ENCODE peak calls at places on chromosomes 2 and 18, in four cellular contexts. C is Calu3, W is lower leg skin, A is A549. Y is an unnamed sample.

GRCh38 chr2:239858179-239858578 is 167.0 kb downstream of the NDUFA10 start:
- DNase-seq in C (no peak), W (peak; percentile 21), A (no peak), Y (no peak)

GRCh38 chr2:70140978-70141753 is 49.7 kb downstream of the C2orf42 start:
- DNase-seq in C (peak; percentile 89), W (peak; percentile 91), A (peak; percentile 77), Y (peak; percentile 77)

GRCh38 chr2:236177604-236177966 is 9.4 kb upstream of the GBX2 start:
- DNase-seq in C (no peak), W (peak; percentile 88), A (peak; percentile 89), Y (no peak)

GRCh38 chr2:241051578-241052487 is 50.3 kb downstream of the MTERF4 start:
- DNase-seq in C (no peak), W (peak; percentile 75), A (no peak), Y (peak; percentile 18)

GRCh38 chr2:2501454-2502108 is 170.5 kb upstream of the MYT1L start:
- DNase-seq in C (no peak), W (no peak), A (no peak), Y (no peak)

GRCh38 chr2:233764761-233765160 is 4.7 kb downstream of the UGT1A1 start:
- DNase-seq in C (no peak), W (no peak), A (no peak), Y (no peak)

GRCh38 chr18:66694857-66695256 is 91.0 kb upstream of the CDH19 start:
- DNase-seq in C (no peak), W (no peak), A (no peak), Y (no peak)

GRCh38 chr2:187642498-187642897 is 88.3 kb upstream of the TFPI start:
- DNase-seq in C (no peak), W (no peak), A (no peak), Y (no peak)

GRCh38 chr2:190537765-190538164 is 3.2 kb upstream of the NEMP2 start:
- DNase-seq in C (no peak), W (no peak), A (peak; percentile 65), Y (no peak)

GRCh38 chr2:47534179-47534919 is 131.4 kb downstream of the MSH2 start:
- DNase-seq in C (no peak), W (no peak), A (peak; percentile 26), Y (no peak)

GRCh38 chr2:97900806-97901205 is 94.9 kb downstream of the TMEM131 start:
- DNase-seq in C (no peak), W (no peak), A (no peak), Y (no peak)

GRCh38 chr2:84492571-84492970 is 23.7 kb upstream of the DNAH6 start:
- DNase-seq in C (no peak), W (no peak), A (no peak), Y (no peak)

GRCh38 chr18:74849316-74849715 is 251.6 kb downstream of the ZNF407 start:
- DNase-seq in C (no peak), W (no peak), A (no peak), Y (no peak)

GRCh38 chr2:172442072-172442895 is 14.9 kb downstream of the ITGA6 start:
- DNase-seq in C (peak; percentile 93), W (no peak), A (peak; percentile 94), Y (no peak)

GRCh38 chr2:113126845-113127645 is at the start of gene IL1RN:
- DNase-seq in C (no peak), W (no peak), A (no peak), Y (no peak)

DNA sequence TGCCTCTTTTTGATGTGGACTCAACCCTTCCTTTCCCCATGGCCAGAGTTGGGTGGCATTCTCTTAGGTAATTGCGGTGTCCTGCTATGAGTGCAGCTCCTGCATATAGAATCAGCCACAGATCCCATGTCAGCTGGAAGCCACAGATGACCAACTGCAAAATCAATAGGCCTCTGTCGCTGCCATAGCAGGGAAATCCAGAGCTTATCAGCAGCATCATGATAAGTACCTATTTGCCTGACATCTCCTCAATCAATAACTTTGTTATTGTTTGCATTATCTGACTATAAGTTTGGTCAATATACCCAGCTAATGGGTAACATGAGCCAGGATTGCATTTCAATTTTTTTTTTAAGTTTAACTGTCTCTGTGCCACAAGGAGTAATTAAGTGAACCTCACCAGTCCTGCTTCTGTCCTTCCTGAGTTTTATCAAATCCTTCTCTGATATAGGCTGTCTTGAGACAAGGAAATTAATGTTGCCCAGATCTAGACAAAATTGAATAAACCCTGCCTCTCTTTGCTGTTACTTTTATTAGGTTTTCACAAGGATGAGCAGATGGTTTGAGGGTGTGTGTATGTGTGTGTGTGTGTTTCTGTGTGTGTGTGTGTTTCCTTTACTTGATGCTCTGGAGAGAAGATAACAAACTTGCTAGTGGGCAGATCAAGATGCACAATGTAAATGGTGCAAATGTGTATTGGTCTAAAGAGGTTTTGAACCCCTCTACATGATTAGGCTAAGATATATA is 59.6 kb upstream of the CREB1 start:
- DNase-seq in C (no peak), W (no peak), A (no peak), Y (no peak)
- TF ChIP-seq CTCF in C (no peak), W (no peak), A (no peak), Y (no peak)

DNA sequence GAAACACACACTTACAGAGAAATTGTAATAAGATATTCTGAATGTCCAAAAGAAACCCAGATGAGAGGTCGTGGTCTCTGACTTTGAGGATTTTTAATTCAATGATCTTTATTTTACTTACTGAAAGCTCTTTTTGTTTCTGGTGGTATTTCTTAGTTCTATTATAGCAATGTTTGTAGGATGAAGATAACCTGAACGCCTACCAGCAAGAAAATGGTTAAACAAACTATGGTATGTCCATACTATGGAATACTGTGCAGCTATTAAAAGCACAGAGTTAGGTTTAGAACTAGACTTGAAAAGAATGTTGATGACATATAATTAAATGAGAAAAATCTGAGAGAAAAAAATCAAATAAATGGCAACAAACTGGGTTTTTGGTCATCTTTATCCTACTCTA is 60.3 kb downstream of the LPIN2 start:
- DNase-seq in C (no peak), W (no peak), A (no peak), Y (no peak)
- TF ChIP-seq CTCF in C (no peak), W (no peak), A (no peak), Y (no peak)

DNA sequence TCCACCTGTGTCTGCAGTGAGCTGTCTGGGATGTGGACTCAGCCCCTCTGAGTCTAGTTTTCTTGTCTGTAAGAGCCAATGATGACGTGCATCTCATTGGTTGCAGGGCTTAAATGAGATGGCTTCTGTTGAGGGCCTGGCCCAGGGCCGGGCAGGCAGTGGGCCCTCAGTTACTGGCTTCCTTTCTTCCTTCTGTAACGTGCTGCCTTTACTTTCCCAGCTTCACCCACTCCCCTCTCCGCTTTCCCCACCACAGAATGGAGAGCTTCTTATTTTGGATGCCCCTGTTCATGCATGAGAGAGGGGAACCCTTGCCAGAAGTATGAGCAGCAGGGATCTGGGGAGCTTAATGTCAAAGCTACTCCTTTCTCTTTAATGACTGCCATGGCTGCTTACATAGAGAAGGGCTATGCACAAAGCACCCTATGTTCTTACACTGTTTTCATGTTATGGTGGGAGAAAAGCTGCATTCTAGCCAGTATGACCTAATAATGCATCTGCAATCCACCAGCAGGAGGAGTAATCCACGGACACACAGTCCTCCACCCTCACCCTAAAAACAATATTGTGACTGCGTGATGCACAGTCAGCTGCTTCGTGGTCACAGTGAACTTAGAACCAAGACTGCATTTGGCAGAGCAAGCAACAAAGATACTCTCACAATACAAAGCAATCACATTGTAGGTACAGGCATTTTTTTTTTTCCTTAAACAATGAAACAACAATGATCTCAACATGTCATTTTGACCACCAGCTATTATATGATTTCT is 37.2 kb downstream of the CREG2 start:
- DNase-seq in C (no peak), W (no peak), A (peak; percentile 24), Y (no peak)
- TF ChIP-seq CTCF in C (no peak), W (no peak), A (peak; percentile 31), Y (no peak)

GRCh38 chr2:9815076-9815475 is 28.2 kb upstream of the TAF1B start:
- DNase-seq in C (no peak), W (peak; percentile 72), A (no peak), Y (no peak)

GRCh38 chr2:9812945-9813311 is 30.3 kb upstream of the TAF1B start:
- DNase-seq in C (no peak), W (no peak), A (no peak), Y (no peak)

GRCh38 chr2:9813312-9814128 is 29.8 kb upstream of the TAF1B start:
- DNase-seq in C (peak; percentile 83), W (peak; percentile 96), A (peak; percentile 64), Y (peak; percentile 77)

GRCh38 chr2:9815844-9816279 is 27.4 kb upstream of the TAF1B start:
- DNase-seq in C (no peak), W (peak; percentile 80), A (no peak), Y (no peak)

GRCh38 chr2:9814129-9814868 is 29.0 kb upstream of the TAF1B start:
- DNase-seq in C (no peak), W (peak; percentile 78), A (no peak), Y (no peak)
- TF ChIP-seq CTCF in C (no peak), W (no peak), A (no peak), Y (no peak)

DNA sequence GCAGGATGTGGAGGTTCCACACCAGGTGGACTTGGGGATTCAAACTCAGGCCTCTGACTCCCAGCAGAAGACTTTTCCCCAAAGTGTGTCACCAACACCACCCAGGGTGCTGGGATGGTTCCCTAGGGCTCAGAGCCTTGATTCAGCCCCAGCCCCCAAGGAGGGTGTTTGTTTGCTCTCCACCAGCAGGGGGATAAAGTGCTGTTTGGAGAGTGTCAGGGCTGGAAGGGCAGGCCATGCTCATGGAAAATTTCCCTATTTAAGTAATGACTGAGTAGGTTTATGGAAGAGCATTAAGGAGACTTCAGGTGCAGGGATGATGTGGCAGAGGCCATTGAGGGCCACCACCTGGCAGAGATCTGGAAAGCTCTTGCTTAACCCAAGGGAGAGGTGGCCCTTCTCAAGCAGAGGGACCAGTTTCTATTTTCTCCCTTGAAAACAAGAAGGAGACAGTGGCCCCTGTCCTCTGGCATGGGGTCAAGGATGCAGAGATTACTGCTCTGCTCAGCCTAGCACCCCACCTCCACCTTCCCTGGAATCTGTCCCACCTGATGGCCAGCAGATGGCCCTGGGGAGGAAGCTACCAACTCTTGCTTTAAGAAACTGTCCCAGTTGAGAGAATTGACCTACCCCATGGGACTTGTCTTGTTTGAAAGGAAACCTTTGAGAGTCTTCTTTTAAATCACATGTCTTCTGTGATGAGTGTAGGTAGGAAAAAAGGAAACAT is 122.1 kb downstream of the ACOXL start:
- DNase-seq in C (no peak), W (no peak), A (peak; percentile 15), Y (no peak)
- TF ChIP-seq CTCF in C (peak; percentile 10), W (no peak), A (no peak), Y (no peak)

GRCh38 chr2:174748948-174749347 is 15.3 kb downstream of the CHRNA1 start:
- DNase-seq in C (peak; percentile 86), W (peak; percentile 88), A (peak; percentile 54), Y (no peak)
- TF ChIP-seq CTCF in C (peak; percentile 74), W (no peak), A (peak; percentile 86), Y (peak; percentile 57)

GRCh38 chr2:171253900-171254447 is 93.3 kb upstream of the TLK1 start:
- DNase-seq in C (no peak), W (no peak), A (no peak), Y (no peak)
- TF ChIP-seq CTCF in C (no peak), W (no peak), A (no peak), Y (no peak)

Y was measured in tibial artery.